ENCODE peak calls at places on chromosomes 12 and 14, in seven cellular contexts. D is heart left ventricle; T is stimulated activated naive B cell treated with anti-CD40 and anti-IgM and Interleukin-4, amounts not matched to agents 10 μg/mL and 1 μg/mL and 100 μg/mL, for 72 hours; W is upper lobe of right lung; K is activated CD8-positive, alpha-beta memory T cell treated with anti-CD3 and anti-CD28 coated beads, Interleukin-2, amount 10 ng/mL, durations not matched to agents 7 days and 5 days; J is left cardiac atrium; V is sciatic nerve. Q is an unnamed sample.

GRCh38 chr12:67804168-67804567 is 155.6 kb downstream of the DYRK2 start:
- ATAC-seq in D (no peak), T (peak), W (no peak), K (peak), J (no peak), V (no peak), Q (no peak)

GRCh38 chr12:131833896-131834641 is 5.9 kb downstream of the MMP17 start:
- ATAC-seq in D (no peak), T (no peak), W (no peak), K (no peak), J (no peak), V (no peak), Q (no peak)

GRCh38 chr12:62731378-62731710 is 203.6 kb downstream of the PPM1H start:
- ATAC-seq in D (peak), T (no peak), W (no peak), K (no peak), J (peak), V (peak), Q (no peak)

GRCh38 chr12:21500786-21501257 is 613 bp downstream of the RECQL start:
- ATAC-seq in D (no peak), T (peak), W (no peak), K (peak), J (no peak), V (no peak), Q (no peak)

GRCh38 chr14:59254146-59254910 is 65.9 kb downstream of the DAAM1 start:
- ATAC-seq in D (peak), T (no peak), W (peak), K (no peak), J (peak), V (peak), Q (peak)

GRCh38 chr12:115481141-115481540 is 796.4 kb downstream of the MED13L start:
- ATAC-seq in D (no peak), T (no peak), W (no peak), K (no peak), J (no peak), V (no peak), Q (no peak)

GRCh38 chr14:35944847-35945246 is 118.7 kb downstream of the BRMS1L start:
- ATAC-seq in D (no peak), T (peak), W (peak), K (no peak), J (no peak), V (no peak), Q (no peak)

GRCh38 chr14:42045393-42045792 is 438.7 kb downstream of the LRFN5 start:
- ATAC-seq in D (no peak), T (no peak), W (no peak), K (no peak), J (no peak), V (no peak), Q (no peak)

GRCh38 chr14:105525861-105526780 is at the start of gene TMEM121:
- ATAC-seq in D (peak), T (peak), W (no peak), K (peak), J (peak), V (peak), Q (peak)

GRCh38 chr14:23929822-23930294 is 23.7 kb upstream of the DHRS4 start:
- ATAC-seq in D (peak), T (peak), W (peak), K (peak), J (peak), V (peak), Q (peak)

GRCh38 chr12:96327346-96327745 is 72.9 kb downstream of the CDK17 start:
- ATAC-seq in D (no peak), T (peak), W (no peak), K (no peak), J (no peak), V (no peak), Q (no peak)

GRCh38 chr14:29215853-29216252 is 449.3 kb downstream of the FOXG1 start:
- ATAC-seq in D (no peak), T (no peak), W (no peak), K (no peak), J (no peak), V (no peak), Q (no peak)

GRCh38 chr12:13171921-13172859 is 24.3 kb upstream of the EMP1 start:
- ATAC-seq in D (no peak), T (no peak), W (peak), K (no peak), J (peak), V (peak), Q (peak)

GRCh38 chr14:22814945-22815713 is at the start of gene SLC7A7:
- ATAC-seq in D (peak), T (no peak), W (peak), K (no peak), J (peak), V (no peak), Q (peak)

GRCh38 chr12:57745485-57745881 is 644 bp downstream of the TSPAN31 start:
- ATAC-seq in D (peak), T (no peak), W (no peak), K (no peak), J (peak), V (peak), Q (no peak)

GRCh38 chr14:94099006-94099405 is 11.5 kb upstream of the IFI27 start:
- ATAC-seq in D (no peak), T (no peak), W (no peak), K (no peak), J (no peak), V (no peak), Q (no peak)

GRCh38 chr12:94033767-94034166 is 114.6 kb upstream of the PLXNC1 start:
- ATAC-seq in D (no peak), T (no peak), W (no peak), K (no peak), J (no peak), V (no peak), Q (no peak)

GRCh38 chr12:74538491-74539258 is 1.0 kb downstream of the ATXN7L3B start:
- ATAC-seq in D (peak), T (peak), W (peak), K (peak), J (peak), V (no peak), Q (no peak)

GRCh38 chr14:21991130-21991529 is 317.5 kb upstream of the OR4E1 start:
- ATAC-seq in D (no peak), T (no peak), W (no peak), K (no peak), J (no peak), V (no peak), Q (no peak)

GRCh38 chr14:34629344-34629656 is 648 bp downstream of the SNX6 start:
- ATAC-seq in D (no peak), T (no peak), W (no peak), K (no peak), J (no peak), V (no peak), Q (no peak)

GRCh38 chr12:6927999-6928702 is 392 bp downstream of the ATN1 start:
- ATAC-seq in D (peak), T (peak), W (peak), K (peak), J (no peak), V (no peak), Q (no peak)

GRCh38 chr12:94207467-94208432 is 59.4 kb downstream of the PLXNC1 start:
- ATAC-seq in D (peak), T (peak), W (peak), K (peak), J (peak), V (peak), Q (peak)

GRCh38 chr12:82923935-82924334 is 237.2 kb downstream of the TMTC2 start:
- ATAC-seq in D (no peak), T (no peak), W (no peak), K (no peak), J (no peak), V (no peak), Q (no peak)

GRCh38 chr14:44895716-44896115 is 66.0 kb downstream of the KLHL28 start:
- ATAC-seq in D (no peak), T (no peak), W (no peak), K (no peak), J (no peak), V (no peak), Q (no peak)

GRCh38 chr12:1838994-1839365 is 18.6 kb downstream of the LRTM2 start:
- ATAC-seq in D (no peak), T (no peak), W (no peak), K (no peak), J (no peak), V (no peak), Q (no peak)

Q was measured in gastroesophageal sphincter.